ENCODE peak calls at places on chromosomes 6 and 20, in eight cellular contexts. Y is SK-N-SH; J is putamen; P is stimulated activated naive B cell treated with anti-CD40 and anti-IgM and Interleukin-4, amounts not matched to agents 10 μg/mL and 1 μg/mL and 100 μg/mL, for 72 hours; I is hypothalamus; A is AG09309; G is HTR-8/SVneo; S is activated T-cell treated with anti-CD3 and anti-CD28 coated beads for 1 hour. N is an unnamed sample.

GRCh38 chr20:36483205-36483918 is 58.0 kb upstream of the MYL9 start:
- DNase-seq in S (no peak), I (no peak), P (no peak), A (no peak), Y (peak; percentile 69), G (no peak), J (no peak), N (no peak)

GRCh38 chr6:100344321-100344720 is 120.4 kb downstream of the SIM1 start:
- DNase-seq in G (no peak), P (no peak), Y (no peak), A (no peak), S (no peak), J (no peak), I (no peak), N (no peak)

GRCh38 chr6:28543671-28544131 is 18.0 kb downstream of the GPX5 start:
- DNase-seq in J (peak; percentile 19), I (no peak), S (peak; percentile 30), Y (peak; percentile 12), P (peak; percentile 9), A (no peak), G (no peak), N (no peak)

GRCh38 chr6:20182926-20183521 is 29.2 kb downstream of the MBOAT1 start:
- DNase-seq in I (no peak), A (no peak), G (no peak), J (no peak), S (no peak), P (no peak), Y (no peak), N (peak; percentile 85)

GRCh38 chr6:40387871-40388264 is 199.3 kb downstream of the LRFN2 start:
- DNase-seq in G (no peak), A (no peak), S (no peak), Y (peak; percentile 0), P (no peak), J (no peak), I (no peak), N (no peak)

GRCh38 chr20:13059398-13060136 is 50.8 kb downstream of the SPTLC3 start:
- DNase-seq in S (no peak), J (no peak), G (no peak), P (no peak), A (no peak), Y (no peak), I (no peak), N (no peak)

GRCh38 chr6:14968056-14968643 is 277.7 kb upstream of the JARID2 start:
- DNase-seq in J (no peak), Y (no peak), A (no peak), S (no peak), P (no peak), G (no peak), I (no peak), N (no peak)

GRCh38 chr6:62891065-62891647 is 320.1 kb upstream of the FKBP1C start:
- DNase-seq in I (no peak), Y (peak; percentile 0), P (no peak), A (no peak), G (no peak), J (no peak), S (no peak), N (no peak)

GRCh38 chr6:168585441-168585840 is 144.5 kb downstream of the SMOC2 start:
- DNase-seq in P (no peak), Y (no peak), A (no peak), S (no peak), I (no peak), J (no peak), G (no peak), N (no peak)

GRCh38 chr6:33578588-33579011 is 1.5 kb downstream of the BAK1 start:
- DNase-seq in I (no peak), J (no peak), Y (no peak), P (no peak), G (no peak), S (no peak), A (no peak), N (no peak)

GRCh38 chr6:28203201-28203600 is 21.9 kb upstream of the ZSCAN9 start:
- DNase-seq in Y (no peak), G (no peak), A (no peak), P (no peak), J (no peak), I (no peak), S (no peak), N (no peak)

GRCh38 chr6:41274291-41274690 is 12.2 kb downstream of the TREM1 start:
- DNase-seq in Y (no peak), A (no peak), S (no peak), J (no peak), I (no peak), G (no peak), P (no peak), N (no peak)

GRCh38 chr20:35702824-35703695 is 3.9 kb downstream of the ROMO1 start:
- DNase-seq in Y (no peak), A (no peak), I (no peak), G (no peak), J (no peak), S (no peak), P (no peak), N (no peak)

GRCh38 chr20:44010162-44010704 is 95.6 kb downstream of the TOX2 start:
- DNase-seq in Y (peak; percentile 46), P (no peak), J (no peak), G (no peak), I (no peak), S (no peak), A (no peak), N (no peak)

GRCh38 chr6:43060034-43060754 is 763 bp downstream of the KLC4 start:
- DNase-seq in J (no peak), A (no peak), G (peak; percentile 33), S (no peak), I (no peak), Y (no peak), P (no peak), N (no peak)

GRCh38 chr20:34536798-34537394 is 20.7 kb downstream of the DYNLRB1 start:
- DNase-seq in G (no peak), S (peak; percentile 30), P (no peak), Y (peak; percentile 46), A (no peak), J (peak; percentile 50), I (no peak), N (peak; percentile 68)

GRCh38 chr6:107576852-107577251 is 86.9 kb downstream of the SOBP start:
- DNase-seq in J (no peak), A (peak; percentile 27), I (no peak), S (no peak), P (no peak), Y (no peak), G (peak; percentile 10), N (no peak)

GRCh38 chr6:152585236-152585635 is 51.9 kb downstream of the SYNE1 start:
- DNase-seq in G (no peak), J (no peak), I (no peak), S (no peak), P (no peak), Y (no peak), A (no peak), N (no peak)

GRCh38 chr20:36493801-36494114 is 47.6 kb upstream of the MYL9 start:
- DNase-seq in A (peak; percentile 65), Y (no peak), I (no peak), G (no peak), S (no peak), P (no peak), J (no peak), N (peak; percentile 94)

GRCh38 chr20:48789185-48789668 is 38.6 kb downstream of the PREX1 start:
- DNase-seq in G (no peak), A (no peak), J (no peak), Y (no peak), P (peak; percentile 24), I (no peak), S (no peak), N (no peak)

GRCh38 chr6:97644353-97644752 is 361.3 kb upstream of the MMS22L start:
- DNase-seq in A (no peak), Y (peak; percentile 29), J (no peak), G (no peak), I (no peak), P (no peak), S (no peak), N (no peak)

GRCh38 chr20:62025832-62026563 is 39.7 kb downstream of the TAF4 start:
- DNase-seq in G (no peak), A (peak; percentile 32), P (no peak), Y (peak; percentile 58), I (no peak), S (no peak), J (peak; percentile 33), N (no peak)

GRCh38 chr6:142648526-142648925 is 296.4 kb downstream of the HIVEP2 start:
- DNase-seq in J (no peak), G (no peak), Y (no peak), P (no peak), I (no peak), S (no peak), A (no peak), N (no peak)

GRCh38 chr6:3831741-3832530 is 17.2 kb upstream of the FAM50B start:
- DNase-seq in A (no peak), S (no peak), P (no peak), Y (no peak), G (no peak), J (no peak), I (no peak), N (no peak)

N was measured in sigmoid colon.